ENCODE peak calls at places on chromosomes 16 and 17, in four cellular contexts. K, O, U and M are unnamed samples.
A peak's percentile ranks its signal among the peaks of the same experiment; 100 is the strongest.

GRCh38 chr16:85781156-85781555 is 18.2 kb downstream of the EMC8 start:
- DNase-seq in K (no peak), O (no peak), U (no peak), M (no peak)

GRCh38 chr17:61130320-61130719 is 269.3 kb upstream of the TBX2 start:
- DNase-seq in K (no peak), O (no peak), U (no peak), M (no peak)

GRCh38 chr17:42680331-42680808 is 1.3 kb downstream of the CCR10 start:
- DNase-seq in K (no peak), O (no peak), U (no peak), M (no peak)

GRCh38 chr17:38982858-38983746 is 15.9 kb upstream of the FBXO47 start:
- DNase-seq in K (peak; percentile 75), O (peak; percentile 69), U (peak; percentile 19), M (peak; percentile 79)

GRCh38 chr17:30957741-30958140 is 13.1 kb upstream of the RNF135 start:
- DNase-seq in K (no peak), O (no peak), U (no peak), M (no peak)

GRCh38 chr16:62280556-62280955 is 244.3 kb upstream of the CDH8 start:
- DNase-seq in K (no peak), O (no peak), U (no peak), M (no peak)

GRCh38 chr16:69005641-69006355 is 99.7 kb upstream of the HAS3 start:
- DNase-seq in K (no peak), O (no peak), U (peak; percentile 52), M (no peak)

GRCh38 chr16:70770968-70771552 is 29.9 kb downstream of the VAC14 start:
- DNase-seq in K (peak; percentile 79), O (peak; percentile 55), U (no peak), M (peak; percentile 64)

GRCh38 chr17:81338301-81339179 is 43.4 kb upstream of the SLC38A10 start:
- DNase-seq in K (peak; percentile 90), O (no peak), U (no peak), M (no peak)

GRCh38 chr16:78105517-78105916 is 6.1 kb downstream of the WWOX start:
- DNase-seq in K (no peak), O (no peak), U (no peak), M (no peak)

DNA sequence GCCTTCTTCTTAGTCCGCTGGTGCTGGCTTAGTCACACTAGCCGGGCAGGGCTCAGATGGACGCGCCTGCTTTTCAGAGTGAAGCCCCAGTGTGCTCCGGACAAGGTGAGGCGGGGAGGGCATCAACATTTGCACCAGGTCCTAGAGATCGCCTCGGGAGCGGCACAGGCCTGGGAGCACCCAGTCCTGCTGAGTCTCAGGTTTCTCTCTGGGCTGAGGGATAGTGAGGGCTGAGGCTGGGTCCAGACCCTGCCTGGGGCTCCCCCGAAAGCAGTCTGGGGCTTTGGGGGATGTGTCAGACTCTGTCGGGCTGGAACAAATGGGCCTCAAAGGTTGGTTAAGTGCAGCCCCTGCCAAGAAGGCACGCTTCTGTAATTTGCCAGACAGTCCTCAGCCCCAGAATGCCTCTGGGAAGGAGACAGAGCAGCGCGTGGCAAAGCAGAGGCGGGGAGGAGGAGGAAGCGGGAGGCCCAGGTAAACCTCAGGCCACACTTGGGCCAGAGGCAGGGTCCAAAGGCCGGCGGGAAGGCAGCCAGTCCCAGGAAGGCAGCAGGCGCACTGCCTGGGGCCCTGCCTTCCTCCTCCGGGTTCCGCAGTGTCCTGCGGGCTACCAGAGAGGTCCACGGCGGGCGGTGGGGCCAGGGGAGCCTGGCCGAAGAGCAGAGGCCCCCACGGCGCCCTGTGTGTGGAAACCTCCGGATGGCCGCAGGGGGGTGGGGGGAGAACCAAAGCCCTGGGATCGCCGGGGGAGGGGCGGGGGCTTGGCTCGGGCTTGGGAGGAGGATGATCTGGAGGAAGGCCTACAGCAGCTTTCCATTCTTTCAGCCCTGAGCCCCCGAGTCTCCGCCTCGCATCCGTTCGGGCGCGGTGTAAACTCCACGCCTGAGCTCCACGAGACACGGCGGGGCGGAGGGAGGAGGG is 39.5 kb upstream of the ATP2A3 start:
- DNase-seq in K (peak; percentile 49), O (peak; percentile 70), U (no peak), M (no peak)
- TF ChIP-seq PBX3 in K (no peak), O (no peak), U (no peak), M (no peak)

GRCh38 chr16:67236551-67237395 is 9.8 kb downstream of the TMEM208 start:
- DNase-seq in K (peak; percentile 99), O (peak; percentile 46), U (no peak), M (peak; percentile 86)

GRCh38 chr16:67235816-67236547 is 9.1 kb downstream of the TMEM208 start:
- DNase-seq in K (no peak), O (no peak), U (no peak), M (no peak)

GRCh38 chr16:67238806-67239470 is 8.3 kb downstream of the FHOD1 start:
- DNase-seq in K (no peak), O (no peak), U (no peak), M (no peak)

GRCh38 chr16:67238278-67238575 is 9.1 kb downstream of the FHOD1 start:
- DNase-seq in K (no peak), O (no peak), U (no peak), M (no peak)

DNA sequence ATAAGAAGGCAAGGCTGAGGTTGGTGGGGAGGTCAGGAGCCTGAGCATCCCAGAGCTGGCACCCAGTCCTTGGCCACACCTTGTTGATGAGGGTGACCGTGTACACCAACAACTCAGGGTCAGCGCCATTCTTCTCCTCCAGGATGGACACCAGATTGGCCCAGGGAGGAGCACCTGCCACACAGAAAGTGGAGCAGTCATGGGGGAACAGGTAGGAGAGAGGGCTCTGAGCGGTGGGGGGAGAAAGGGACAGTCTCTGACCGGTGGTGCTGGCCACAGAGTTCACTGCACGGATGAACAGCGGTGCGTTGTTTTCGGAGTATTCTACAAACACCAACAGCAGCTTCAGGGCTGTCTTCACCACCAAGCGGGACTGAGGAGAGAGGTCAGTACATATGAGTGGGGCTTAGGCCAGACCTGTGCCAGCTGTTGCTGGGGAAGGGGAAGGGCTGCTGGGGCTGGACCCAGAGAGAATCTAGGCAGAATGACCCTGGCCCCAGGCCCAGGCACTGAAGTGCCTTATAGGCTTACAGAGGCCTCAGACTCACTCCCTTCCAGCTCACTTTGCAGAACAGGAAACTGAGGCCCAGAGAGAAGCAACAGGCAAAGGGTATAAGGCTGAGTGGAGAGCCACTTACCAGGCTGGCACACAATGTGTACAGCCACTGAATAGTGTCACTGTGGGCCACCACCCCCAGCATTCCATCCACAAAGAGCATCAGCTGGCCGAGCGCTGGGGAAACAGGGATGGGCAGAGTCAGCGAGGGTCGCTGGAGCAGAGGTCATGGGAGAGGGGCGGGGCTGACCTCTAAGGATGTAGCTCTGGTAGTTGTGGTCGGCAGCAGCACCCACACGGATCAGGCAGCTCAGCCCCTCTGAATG is 9.6 kb downstream of the FHOD1 start:
- DNase-seq in K (no peak), O (no peak), U (no peak), M (no peak)
- H3K27ac ChIP-seq in K (no peak overlapping the region), O (no peak overlapping the region), U (no peak overlapping the region), M (no peak overlapping the region)

GRCh38 chr17:19274893-19275292 is 37.7 kb downstream of the EPN2 start:
- DNase-seq in K (no peak), O (no peak), U (no peak), M (no peak)
- TF ChIP-seq PBX3 in K (no peak), O (no peak), U (no peak), M (no peak)

GRCh38 chr16:2038359-2039285 is 9.0 kb downstream of the NTHL1 start:
- DNase-seq in K (peak; percentile 73), O (no peak), U (no peak), M (no peak)

GRCh38 chr16:2037631-2038358 is 9.8 kb downstream of the NTHL1 start:
- DNase-seq in K (no peak), O (no peak), U (no peak), M (no peak)

GRCh38 chr16:2040031-2040430 is 7.6 kb downstream of the NTHL1 start:
- DNase-seq in K (no peak), O (no peak), U (no peak), M (no peak)

GRCh38 chr16:2040450-2041105 is 7.1 kb downstream of the NTHL1 start:
- DNase-seq in K (peak; percentile 57), O (no peak), U (no peak), M (no peak)

GRCh38 chr16:2039286-2040030 is 8.2 kb downstream of the NTHL1 start:
- DNase-seq in K (peak; percentile 83), O (peak; percentile 90), U (no peak), M (peak; percentile 70)
- H3K27ac ChIP-seq in K (no peak overlapping the region), O (peak overlapping the region; percentile 86), U (no peak overlapping the region), M (peak overlapping the region; percentile 90)

GRCh38 chr17:50767030-50767429 is 288 bp downstream of the ANKRD40CL start:
- DNase-seq in K (no peak), O (no peak), U (no peak), M (no peak)

GRCh38 chr17:50767446-50767845 is at the start of gene ANKRD40CL:
- DNase-seq in K (no peak), O (no peak), U (no peak), M (no peak)

GRCh38 chr17:50766222-50767023 is 895 bp downstream of the ANKRD40CL start:
- DNase-seq in K (no peak), O (peak; percentile 59), U (no peak), M (no peak)

GRCh38 chr17:50769884-50770283 is 2.6 kb upstream of the ANKRD40CL start:
- DNase-seq in K (no peak), O (no peak), U (no peak), M (no peak)

GRCh38 chr17:50768348-50768761 is 1.0 kb upstream of the ANKRD40CL start:
- DNase-seq in K (no peak), O (peak; percentile 38), U (no peak), M (peak; percentile 86)
- TF ChIP-seq PBX3 in K (no peak), O (no peak), U (no peak), M (no peak)

GRCh38 chr17:65559483-65559801 is 2.0 kb downstream of the AXIN2 start:
- DNase-seq in K (no peak), O (no peak), U (no peak), M (no peak)

GRCh38 chr17:65560628-65561371 is 648 bp downstream of the AXIN2 start:
- DNase-seq in K (peak; percentile 92), O (peak; percentile 96), U (no peak), M (peak; percentile 87)

GRCh38 chr17:65558683-65559311 is 2.7 kb downstream of the AXIN2 start:
- DNase-seq in K (peak; percentile 64), O (no peak), U (no peak), M (no peak)

GRCh38 chr17:65561394-65562205 is at the start of gene AXIN2:
- DNase-seq in K (peak; percentile 100), O (peak; percentile 97), U (no peak), M (peak; percentile 99)

GRCh38 chr17:65559802-65560627 is 1.4 kb downstream of the AXIN2 start:
- DNase-seq in K (peak; percentile 94), O (peak; percentile 81), U (no peak), M (peak; percentile 67)
- H3K27ac ChIP-seq in K (peak overlapping the region; percentile 48), O (peak overlapping the region; percentile 96), U (no peak overlapping the region), M (peak overlapping the region; percentile 98)